ENCODE peak calls at places on chromosomes 2 and 18, in five cellular contexts. V is left ventricle myocardium inferior, O is SJSA1, G is breast epithelium, E is HFF-Myc. N is an unnamed sample.
A peak's percentile ranks its signal among the peaks of the same experiment; 100 is the strongest.

GRCh38 chr2:27118525-27119329 is at the start of gene CGREF1:
- DNase-seq in V (no peak), O (no peak), E (no peak), G (no peak), N (no peak)

GRCh38 chr2:135226961-135227360 is 174.9 kb downstream of the RAB3GAP1 start:
- DNase-seq in O (no peak), V (no peak), G (no peak), E (no peak), N (no peak)

GRCh38 chr2:181466661-181467576 is 9.7 kb downstream of the ITGA4 start:
- DNase-seq in O (peak; percentile 54), E (no peak), G (peak; percentile 35), V (peak; percentile 59), N (peak; percentile 76)

GRCh38 chr2:195782156-195782555 is 125.1 kb downstream of the SLC39A10 start:
- DNase-seq in E (no peak), V (no peak), O (no peak), G (no peak), N (no peak)

GRCh38 chr2:133972786-133973185 is 281.1 kb upstream of the MGAT5 start:
- DNase-seq in V (no peak), E (no peak), G (peak; percentile 19), O (no peak), N (no peak)

GRCh38 chr18:3046216-3046808 is 33.4 kb upstream of the LPIN2 start:
- DNase-seq in E (no peak), V (no peak), G (no peak), O (no peak), N (no peak)

GRCh38 chr2:14530506-14530905 is 102.0 kb upstream of the LRATD1 start:
- DNase-seq in E (no peak), G (no peak), V (no peak), O (no peak), N (no peak)

GRCh38 chr2:219467736-219468075 is 31.0 kb upstream of the GMPPA start:
- DNase-seq in E (no peak), V (no peak), O (no peak), G (no peak), N (no peak)

GRCh38 chr18:32271649-32272324 is 81.9 kb downstream of the MEP1B start:
- DNase-seq in V (no peak), E (peak; percentile 6), G (no peak), O (no peak), N (no peak)

GRCh38 chr2:202147775-202148174 is 74.7 kb downstream of the KIAA2012 start:
- DNase-seq in E (no peak), V (no peak), O (no peak), G (no peak), N (no peak)

GRCh38 chr18:63155169-63155852 is 164.3 kb downstream of the BCL2 start:
- DNase-seq in G (no peak), O (no peak), E (no peak), V (peak; percentile 58), N (peak; percentile 96)

GRCh38 chr2:17245921-17246320 is 272.3 kb downstream of the RAD51AP2 start:
- DNase-seq in E (no peak), G (no peak), O (no peak), V (no peak), N (no peak)

GRCh38 chr2:240578110-240578450 is 8.5 kb upstream of the CAPN10 start:
- DNase-seq in O (no peak), V (peak; percentile 21), G (no peak), E (no peak), N (no peak)

GRCh38 chr2:240579771-240580614 is 6.5 kb upstream of the CAPN10 start:
- DNase-seq in O (no peak), G (peak; percentile 57), V (no peak), E (peak; percentile 86), N (peak; percentile 69)

GRCh38 chr2:240577281-240578109 is 9.0 kb upstream of the CAPN10 start:
- DNase-seq in V (peak; percentile 16), G (no peak), O (no peak), E (no peak), N (no peak)

GRCh38 chr2:240579071-240579762 is 7.3 kb upstream of the CAPN10 start:
- DNase-seq in V (no peak), O (no peak), G (no peak), E (no peak), N (no peak)

DNA sequence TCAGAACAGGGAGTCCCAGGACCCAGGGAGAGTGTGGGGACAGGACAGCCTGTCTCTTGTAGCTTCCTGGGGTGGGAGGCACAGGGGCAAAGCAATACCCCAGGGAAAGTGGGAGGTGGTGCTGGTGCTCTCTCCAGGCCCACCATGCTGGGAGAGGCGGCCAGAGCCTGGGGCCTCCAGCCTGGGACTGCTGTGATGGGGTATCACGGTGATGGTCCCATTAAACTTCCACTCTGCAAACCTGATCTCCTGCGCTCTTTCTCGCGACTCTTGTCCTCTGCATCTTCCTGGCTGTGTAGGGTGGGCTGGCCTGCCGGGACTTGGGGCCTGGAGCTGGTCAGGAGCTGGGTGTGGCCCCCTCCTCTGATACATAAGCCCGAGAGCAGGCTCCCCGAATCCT is 8.0 kb upstream of the CAPN10 start:
- DNase-seq in E (no peak), G (no peak), O (no peak), V (no peak), N (no peak)
- H3K4me3 ChIP-seq in E (no peak overlapping the region), G (no peak overlapping the region), O (no peak overlapping the region), V (no peak overlapping the region), N (no peak overlapping the region)

DNA sequence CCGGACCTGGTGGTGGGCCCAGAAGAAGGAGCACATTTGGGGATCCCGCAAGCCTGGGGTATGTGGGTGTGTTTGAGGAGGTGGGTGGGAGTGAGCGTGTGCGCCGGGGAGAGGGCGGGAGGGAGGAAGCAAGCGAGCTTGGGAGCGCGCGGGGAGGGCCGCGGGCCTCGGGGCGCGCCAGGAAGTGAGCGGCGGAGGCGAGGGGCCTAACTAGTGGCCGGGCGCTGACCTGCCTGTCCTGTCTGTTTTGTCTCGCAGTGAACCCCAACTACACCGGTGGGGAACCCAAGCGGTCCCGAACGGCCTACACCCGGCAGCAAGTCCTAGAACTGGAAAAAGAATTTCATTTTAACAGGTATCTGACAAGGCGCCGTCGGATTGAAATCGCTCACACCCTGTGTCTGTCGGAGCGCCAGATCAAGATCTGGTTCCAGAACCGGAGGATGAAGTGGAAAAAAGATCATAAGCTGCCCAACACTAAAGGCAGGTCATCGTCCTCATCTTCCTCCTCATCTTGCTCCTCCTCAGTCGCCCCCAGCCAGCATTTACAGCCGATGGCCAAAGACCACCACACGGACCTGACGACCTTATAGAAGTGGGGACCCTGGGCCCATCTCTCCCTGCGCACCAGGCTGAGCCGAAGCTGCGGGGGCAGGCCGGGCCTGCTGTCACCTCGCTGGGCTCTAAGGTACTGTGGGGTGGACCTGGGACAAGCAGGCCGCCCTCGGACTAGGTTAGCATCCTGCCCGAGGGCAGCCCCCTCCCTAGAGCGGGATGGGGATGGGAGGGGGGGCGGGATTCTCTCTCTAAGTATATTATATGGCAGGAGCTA is 1.2 kb downstream of the HOXD4 start:
- DNase-seq in V (no peak), E (no peak), G (no peak), O (peak; percentile 31), N (no peak)
- H3K4me3 ChIP-seq in V (peak overlapping the region; percentile 2), E (no peak overlapping the region), G (peak overlapping the region; percentile 46), O (no peak overlapping the region), N (no peak overlapping the region)

GRCh38 chr2:20622731-20623130 is 28.2 kb downstream of the HS1BP3 start:
- DNase-seq in V (peak; percentile 85), G (no peak), E (no peak), O (no peak), N (no peak)

GRCh38 chr2:20622296-20622686 is 28.6 kb downstream of the HS1BP3 start:
- DNase-seq in O (no peak), V (peak; percentile 11), G (no peak), E (no peak), N (no peak)

GRCh38 chr2:20623741-20624155 is 27.1 kb downstream of the HS1BP3 start:
- DNase-seq in V (peak; percentile 15), G (no peak), O (no peak), E (no peak), N (no peak)

GRCh38 chr2:20624156-20624883 is 26.6 kb downstream of the HS1BP3 start:
- DNase-seq in O (no peak), E (no peak), V (peak; percentile 12), G (no peak), N (no peak)

GRCh38 chr2:20623241-20623640 is 27.7 kb downstream of the HS1BP3 start:
- DNase-seq in G (no peak), E (no peak), O (no peak), V (peak; percentile 10), N (no peak)
- H3K4me3 ChIP-seq in G (no peak overlapping the region), E (no peak overlapping the region), O (no peak overlapping the region), V (no peak overlapping the region), N (no peak overlapping the region)

GRCh38 chr2:203873461-203873860 is 5.9 kb downstream of the CTLA4 start:
- DNase-seq in E (no peak), G (no peak), V (no peak), O (no peak), N (no peak)

GRCh38 chr2:203869610-203870042 is 2.1 kb downstream of the CTLA4 start:
- DNase-seq in V (no peak), G (no peak), E (no peak), O (no peak), N (no peak)

GRCh38 chr2:203870942-203871341 is 3.4 kb downstream of the CTLA4 start:
- DNase-seq in E (no peak), V (no peak), G (no peak), O (no peak), N (no peak)

GRCh38 chr2:203870481-203870880 is 2.9 kb downstream of the CTLA4 start:
- DNase-seq in O (no peak), G (no peak), E (no peak), V (no peak), N (no peak)

GRCh38 chr2:203871371-203871983 is 3.9 kb downstream of the CTLA4 start:
- DNase-seq in O (no peak), G (no peak), V (no peak), E (no peak), N (no peak)
- H3K4me3 ChIP-seq in O (no peak overlapping the region), G (no peak overlapping the region), V (no peak overlapping the region), E (no peak overlapping the region), N (no peak overlapping the region)